ENCODE peak calls at places on chromosomes 6 and 20, in four cellular contexts. One of them, this sample, is unnamed.

GRCh38 chr6:32170294-32170693 is 5.6 kb downstream of the AGPAT1 start:
- DNase-seq in testis: no peak
- DNase-seq in heart left ventricle: no peak
- DNase-seq in uterus: no peak
- DNase-seq in this sample: no peak

GRCh38 chr6:20126789-20127653 is 85.2 kb downstream of the MBOAT1 start:
- DNase-seq in heart left ventricle: peak; percentile 86
- DNase-seq in uterus: peak; percentile 67
- DNase-seq in testis: peak; percentile 83
- DNase-seq in this sample: peak; percentile 70

GRCh38 chr20:10961651-10962288 is 288.0 kb upstream of the JAG1 start:
- DNase-seq in uterus: no peak
- DNase-seq in heart left ventricle: no peak
- DNase-seq in testis: no peak
- DNase-seq in this sample: no peak

GRCh38 chr20:61026731-61027130 is 225.3 kb upstream of the CDH4 start:
- DNase-seq in uterus: no peak
- DNase-seq in heart left ventricle: no peak
- DNase-seq in testis: no peak
- DNase-seq in this sample: no peak

GRCh38 chr6:112636650-112637260 is 289.6 kb downstream of the RFPL4B start:
- DNase-seq in testis: no peak
- DNase-seq in uterus: no peak
- DNase-seq in heart left ventricle: no peak
- DNase-seq in this sample: no peak

GRCh38 chr20:3251806-3252205 is 12.8 kb upstream of the SLC4A11 start:
- DNase-seq in heart left ventricle: no peak
- DNase-seq in uterus: no peak
- DNase-seq in testis: peak; percentile 66
- DNase-seq in this sample: no peak

GRCh38 chr6:114253431-114253830 is 89.4 kb downstream of the HS3ST5 start:
- DNase-seq in heart left ventricle: no peak
- DNase-seq in uterus: no peak
- DNase-seq in testis: no peak
- DNase-seq in this sample: no peak

GRCh38 chr6:106688177-106688951 is 59.0 kb downstream of the QRSL1 start:
- DNase-seq in testis: no peak
- DNase-seq in uterus: no peak
- DNase-seq in heart left ventricle: no peak
- DNase-seq in this sample: no peak

GRCh38 chr20:51529027-51529749 is 13.3 kb downstream of the NFATC2 start:
- DNase-seq in heart left ventricle: no peak
- DNase-seq in testis: peak; percentile 31
- DNase-seq in uterus: no peak
- DNase-seq in this sample: no peak

GRCh38 chr20:64144144-64144912 is 19.9 kb upstream of the MYT1 start:
- DNase-seq in uterus: no peak
- DNase-seq in testis: no peak
- DNase-seq in heart left ventricle: no peak
- DNase-seq in this sample: no peak

GRCh38 chr6:7414811-7415210 is 25.2 kb downstream of the RIOK1 start:
- DNase-seq in uterus: no peak
- DNase-seq in heart left ventricle: no peak
- DNase-seq in testis: no peak
- DNase-seq in this sample: no peak

GRCh38 chr20:47957135-47957534 is 171.9 kb upstream of the SULF2 start:
- DNase-seq in testis: no peak
- DNase-seq in uterus: no peak
- DNase-seq in heart left ventricle: no peak
- DNase-seq in this sample: no peak

GRCh38 chr6:158642097-158642601 is 2.4 kb downstream of the DYNLT1 start:
- DNase-seq in heart left ventricle: no peak
- DNase-seq in testis: no peak
- DNase-seq in uterus: no peak
- DNase-seq in this sample: peak; percentile 63

GRCh38 chr20:5835870-5836269 is 85.7 kb downstream of the SHLD1 start:
- DNase-seq in uterus: no peak
- DNase-seq in heart left ventricle: no peak
- DNase-seq in testis: no peak
- DNase-seq in this sample: no peak

GRCh38 chr20:17525650-17526049 is 5.5 kb downstream of the BFSP1 start:
- DNase-seq in testis: no peak
- DNase-seq in uterus: no peak
- DNase-seq in heart left ventricle: no peak
- DNase-seq in this sample: no peak

GRCh38 chr20:46158476-46158987 is 40.4 kb downstream of the CD40 start:
- DNase-seq in testis: no peak
- DNase-seq in uterus: no peak
- DNase-seq in heart left ventricle: no peak
- DNase-seq in this sample: no peak

GRCh38 chr20:36624068-36624813 is 18.7 kb downstream of the RAB5IF start:
- DNase-seq in heart left ventricle: no peak
- DNase-seq in uterus: no peak
- DNase-seq in testis: peak; percentile 71
- DNase-seq in this sample: no peak

GRCh38 chr20:57944988-57945387 is 235.2 kb upstream of the PMEPA1 start:
- DNase-seq in heart left ventricle: no peak
- DNase-seq in uterus: no peak
- DNase-seq in testis: no peak
- DNase-seq in this sample: no peak

GRCh38 chr6:44304282-44305199 is 8.6 kb downstream of the AARS2 start:
- DNase-seq in uterus: no peak
- DNase-seq in heart left ventricle: no peak
- DNase-seq in testis: peak; percentile 39
- DNase-seq in this sample: no peak

GRCh38 chr20:62064788-62065668 is 653 bp downstream of the TAF4 start:
- DNase-seq in uterus: no peak
- DNase-seq in testis: no peak
- DNase-seq in heart left ventricle: no peak
- DNase-seq in this sample: no peak

GRCh38 chr20:56698749-56699148 is 69.6 kb downstream of the TFAP2C start:
- DNase-seq in uterus: no peak
- DNase-seq in heart left ventricle: no peak
- DNase-seq in testis: no peak
- DNase-seq in this sample: no peak

GRCh38 chr6:328184-328670 is 35.9 kb downstream of the DUSP22 start:
- DNase-seq in testis: no peak
- DNase-seq in uterus: peak; percentile 57
- DNase-seq in heart left ventricle: no peak
- DNase-seq in this sample: peak; percentile 87

GRCh38 chr6:100202417-100203194 is 208.6 kb upstream of the MCHR2 start:
- DNase-seq in testis: no peak
- DNase-seq in uterus: no peak
- DNase-seq in heart left ventricle: no peak
- DNase-seq in this sample: no peak

GRCh38 chr6:119267506-119267905 is 82.1 kb downstream of the MAN1A1 start:
- DNase-seq in heart left ventricle: no peak
- DNase-seq in testis: no peak
- DNase-seq in uterus: no peak
- DNase-seq in this sample: no peak

GRCh38 chr6:158879180-158879579 is 60.0 kb upstream of the EZR start:
- DNase-seq in testis: no peak
- DNase-seq in heart left ventricle: no peak
- DNase-seq in uterus: no peak
- DNase-seq in this sample: no peak

GRCh38 chr6:141986457-141986856 is 146.3 kb upstream of the GJE1 start:
- DNase-seq in uterus: no peak
- DNase-seq in testis: no peak
- DNase-seq in heart left ventricle: no peak
- DNase-seq in this sample: no peak

GRCh38 chr20:32027653-32028052 is 17.4 kb downstream of the CCM2L start:
- DNase-seq in testis: no peak
- DNase-seq in heart left ventricle: no peak
- DNase-seq in uterus: no peak
- DNase-seq in this sample: no peak

GRCh38 chr6:11277275-11278206 is 45.1 kb upstream of the NEDD9 start:
- DNase-seq in testis: peak; percentile 34
- DNase-seq in uterus: no peak
- DNase-seq in heart left ventricle: no peak
- DNase-seq in this sample: no peak

GRCh38 chr6:5256952-5257351 is 3.8 kb downstream of the LYRM4 start:
- DNase-seq in testis: no peak
- DNase-seq in uterus: no peak
- DNase-seq in heart left ventricle: no peak
- DNase-seq in this sample: no peak

GRCh38 chr6:8269856-8270454 is 165.4 kb downstream of the SLC35B3 start:
- DNase-seq in uterus: no peak
- DNase-seq in testis: no peak
- DNase-seq in heart left ventricle: no peak
- DNase-seq in this sample: no peak

GRCh38 chr6:13711384-13711725 is 280 bp downstream of the RANBP9 start:
- DNase-seq in testis: no peak
- DNase-seq in uterus: no peak
- DNase-seq in heart left ventricle: no peak
- DNase-seq in this sample: no peak

GRCh38 chr6:35392111-35392702 is 49.8 kb downstream of the PPARD start:
- DNase-seq in testis: no peak
- DNase-seq in heart left ventricle: no peak
- DNase-seq in uterus: peak; percentile 29
- DNase-seq in this sample: no peak

GRCh38 chr6:183668-184067 is 108.6 kb upstream of the DUSP22 start:
- DNase-seq in uterus: no peak
- DNase-seq in heart left ventricle: no peak
- DNase-seq in testis: no peak
- DNase-seq in this sample: no peak

GRCh38 chr20:51359401-51359800 is 183.1 kb downstream of the NFATC2 start:
- DNase-seq in uterus: no peak
- DNase-seq in testis: no peak
- DNase-seq in heart left ventricle: no peak
- DNase-seq in this sample: no peak

GRCh38 chr6:91276315-91276714 is 689.4 kb upstream of the MAP3K7 start:
- DNase-seq in uterus: no peak
- DNase-seq in heart left ventricle: no peak
- DNase-seq in testis: no peak
- DNase-seq in this sample: no peak

GRCh38 chr6:46773201-46773855 is 19.9 kb upstream of the MEP1A start:
- DNase-seq in uterus: no peak
- DNase-seq in testis: no peak
- DNase-seq in heart left ventricle: no peak
- DNase-seq in this sample: no peak

GRCh38 chr6:98835149-98836024 is 1.0 kb downstream of the POU3F2 start:
- DNase-seq in heart left ventricle: peak; percentile 61
- DNase-seq in testis: no peak
- DNase-seq in uterus: no peak
- DNase-seq in this sample: no peak

GRCh38 chr6:99393366-99393697 is 663 bp downstream of the COQ3 start:
- DNase-seq in heart left ventricle: no peak
- DNase-seq in testis: no peak
- DNase-seq in uterus: no peak
- DNase-seq in this sample: no peak

GRCh38 chr6:132190815-132191175 is 210.5 kb downstream of the MOXD1 start:
- DNase-seq in heart left ventricle: no peak
- DNase-seq in testis: no peak
- DNase-seq in uterus: no peak
- DNase-seq in this sample: no peak

GRCh38 chr20:25484911-25485511 is 77.5 kb downstream of the GINS1 start:
- DNase-seq in uterus: no peak
- DNase-seq in heart left ventricle: peak; percentile 4
- DNase-seq in testis: no peak
- DNase-seq in this sample: no peak

GRCh38 chr20:25485872-25486271 is 78.4 kb downstream of the GINS1 start:
- DNase-seq in heart left ventricle: no peak
- DNase-seq in uterus: no peak
- DNase-seq in testis: no peak
- DNase-seq in this sample: no peak

GRCh38 chr20:25487975-25488374 is 80.5 kb downstream of the GINS1 start:
- DNase-seq in testis: no peak
- DNase-seq in heart left ventricle: peak; percentile 31
- DNase-seq in uterus: no peak
- DNase-seq in this sample: no peak

GRCh38 chr20:25487306-25487705 is 79.8 kb downstream of the GINS1 start:
- DNase-seq in testis: no peak
- DNase-seq in heart left ventricle: no peak
- DNase-seq in uterus: no peak
- DNase-seq in this sample: no peak

DNA sequence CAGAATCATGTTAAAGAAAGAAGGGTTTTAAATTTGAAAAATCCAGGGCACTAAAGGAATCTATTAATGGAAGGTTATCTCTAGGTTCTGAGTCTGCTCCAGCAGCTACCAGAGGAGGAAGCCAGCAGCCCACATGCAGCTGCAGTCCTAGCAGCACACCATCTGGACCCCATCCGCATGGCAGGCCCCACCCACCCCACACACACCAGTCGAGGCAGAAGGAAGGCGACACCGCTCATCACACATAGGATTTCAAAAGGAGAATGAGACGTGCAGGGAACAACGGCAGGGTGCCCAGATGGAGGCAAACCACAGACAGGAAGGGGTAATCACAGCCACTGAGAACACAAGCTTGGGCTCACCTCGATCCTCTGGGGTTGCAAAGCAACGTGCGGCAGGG is 78.9 kb downstream of the GINS1 start:
- DNase-seq in uterus: no peak
- DNase-seq in testis: no peak
- DNase-seq in heart left ventricle: peak; percentile 48
- DNase-seq in this sample: no peak
- TF ChIP-seq CTCF in uterus: no peak
- TF ChIP-seq CTCF in testis: no peak
- TF ChIP-seq CTCF in heart left ventricle: no peak
- TF ChIP-seq CTCF in this sample: no peak

GRCh38 chr6:61555993-61556392 is 730.0 kb downstream of the KHDRBS2 start:
- DNase-seq in uterus: no peak
- DNase-seq in heart left ventricle: no peak
- DNase-seq in testis: no peak
- DNase-seq in this sample: no peak

GRCh38 chr6:61562098-61562497 is 723.9 kb downstream of the KHDRBS2 start:
- DNase-seq in testis: no peak
- DNase-seq in uterus: no peak
- DNase-seq in heart left ventricle: no peak
- DNase-seq in this sample: no peak

GRCh38 chr6:61558796-61559195 is 727.2 kb downstream of the KHDRBS2 start:
- DNase-seq in testis: no peak
- DNase-seq in uterus: no peak
- DNase-seq in heart left ventricle: no peak
- DNase-seq in this sample: no peak
- H3K9me3 ChIP-seq in testis: no peaks in the 10 kb centered on the region
- H3K9me3 ChIP-seq in uterus: no peaks in the 10 kb centered on the region
- H3K9me3 ChIP-seq in heart left ventricle: peaks cover 36% of the 10 kb centered on the region
- H3K9me3 ChIP-seq in this sample: no peaks in the 10 kb centered on the region

GRCh38 chr6:33822575-33823395 is 19.0 kb upstream of the MLN start:
- DNase-seq in uterus: no peak
- DNase-seq in heart left ventricle: no peak
- DNase-seq in testis: no peak
- DNase-seq in this sample: no peak
- TF ChIP-seq CTCF in uterus: no peak
- TF ChIP-seq CTCF in heart left ventricle: no peak
- TF ChIP-seq CTCF in testis: no peak
- TF ChIP-seq CTCF in this sample: no peak

DNA sequence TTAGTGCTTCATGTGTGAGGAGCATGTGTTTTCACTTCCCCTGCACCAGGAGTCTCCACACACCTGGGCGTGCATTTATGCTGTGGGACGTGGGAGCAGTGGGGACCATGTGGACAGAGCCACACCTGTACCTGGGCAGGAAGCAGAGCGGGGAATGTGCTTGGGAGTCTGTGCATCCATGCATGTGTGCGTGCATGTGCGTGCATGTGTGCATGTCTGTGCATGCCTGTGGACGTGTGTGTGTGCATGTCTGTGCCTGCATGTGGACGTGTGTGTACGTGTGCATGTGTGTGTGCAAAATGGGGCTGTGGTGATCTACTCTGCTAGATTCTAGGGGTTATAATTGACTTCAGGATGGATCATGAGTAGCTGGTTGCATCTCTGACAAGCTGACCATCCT is 224.0 kb upstream of the GMDS start:
- DNase-seq in heart left ventricle: no peak
- DNase-seq in testis: no peak
- DNase-seq in uterus: no peak
- DNase-seq in this sample: no peak
- H3K9me3 ChIP-seq in heart left ventricle: no peaks in the 10 kb centered on the region
- H3K9me3 ChIP-seq in testis: no peaks in the 10 kb centered on the region
- H3K9me3 ChIP-seq in uterus: no peaks in the 10 kb centered on the region
- H3K9me3 ChIP-seq in this sample: no peaks in the 10 kb centered on the region